ENCODE peak calls at places on chromosomes 7 and 10, in four cellular contexts. One of them, this sample, is unnamed.

GRCh38 chr7:2478387-2478760 is 2.2 kb upstream of the GRIFIN start:
- DNase-seq in H1: no peak
- DNase-seq in GM12878: no peak
- DNase-seq in HepG2: no peak
- DNase-seq in this sample: no peak

GRCh38 chr7:8176370-8177081 is 85.4 kb downstream of the ICA1 start:
- DNase-seq in H1: no peak
- DNase-seq in GM12878: peak; percentile 96
- DNase-seq in HepG2: no peak
- DNase-seq in this sample: no peak

GRCh38 chr7:135253851-135254815 is 20.5 kb downstream of the STRA8 start:
- DNase-seq in H1: no peak
- DNase-seq in GM12878: no peak
- DNase-seq in HepG2: peak; percentile 50
- DNase-seq in this sample: no peak

GRCh38 chr7:84042110-84042539 is 152.5 kb downstream of the SEMA3A start:
- DNase-seq in H1: no peak
- DNase-seq in GM12878: no peak
- DNase-seq in HepG2: no peak
- DNase-seq in this sample: no peak

GRCh38 chr10:52950578-52950977 is 178.0 kb upstream of the MBL2 start:
- DNase-seq in H1: no peak
- DNase-seq in GM12878: no peak
- DNase-seq in HepG2: peak; percentile 7
- DNase-seq in this sample: no peak

GRCh38 chr7:98399903-98400537 is 870 bp downstream of the BAIAP2L1 start:
- DNase-seq in H1: no peak
- DNase-seq in GM12878: no peak
- DNase-seq in HepG2: no peak
- DNase-seq in this sample: no peak

GRCh38 chr10:10138685-10139084 is 879.0 kb upstream of the CELF2 start:
- DNase-seq in H1: no peak
- DNase-seq in GM12878: no peak
- DNase-seq in HepG2: no peak
- DNase-seq in this sample: no peak

GRCh38 chr10:91190388-91190870 is 30.0 kb upstream of the PCGF5 start:
- DNase-seq in H1: no peak
- DNase-seq in GM12878: no peak
- DNase-seq in HepG2: no peak
- DNase-seq in this sample: no peak

GRCh38 chr7:94580601-94581000 is 71.0 kb downstream of the CASD1 start:
- DNase-seq in H1: no peak
- DNase-seq in GM12878: no peak
- DNase-seq in HepG2: peak; percentile 93
- DNase-seq in this sample: no peak

GRCh38 chr10:90204956-90205695 is 503.7 kb downstream of the KIF20B start:
- DNase-seq in H1: no peak
- DNase-seq in GM12878: no peak
- DNase-seq in HepG2: no peak
- DNase-seq in this sample: no peak

GRCh38 chr7:10085231-10085630 is 888.4 kb upstream of the PHF14 start:
- DNase-seq in H1: no peak
- DNase-seq in GM12878: no peak
- DNase-seq in HepG2: no peak
- DNase-seq in this sample: no peak

GRCh38 chr10:74909665-74910064 is 83.3 kb downstream of the KAT6B start:
- DNase-seq in H1: no peak
- DNase-seq in GM12878: no peak
- DNase-seq in HepG2: no peak
- DNase-seq in this sample: no peak

GRCh38 chr10:123614888-123615287 is 51.3 kb upstream of the GPR26 start:
- DNase-seq in H1: peak; percentile 66
- DNase-seq in GM12878: no peak
- DNase-seq in HepG2: peak; percentile 35
- DNase-seq in this sample: peak; percentile 80

GRCh38 chr10:102492983-102493382 is 9.5 kb downstream of the ACTR1A start:
- DNase-seq in H1: no peak
- DNase-seq in GM12878: no peak
- DNase-seq in HepG2: no peak
- DNase-seq in this sample: no peak

GRCh38 chr7:151570366-151570915 is 50.7 kb upstream of the RHEB start:
- DNase-seq in H1: no peak
- DNase-seq in GM12878: no peak
- DNase-seq in HepG2: no peak
- DNase-seq in this sample: no peak

GRCh38 chr7:2522780-2523433 is 3.3 kb downstream of the LFNG start:
- DNase-seq in H1: no peak
- DNase-seq in GM12878: no peak
- DNase-seq in HepG2: peak; percentile 71
- DNase-seq in this sample: peak; percentile 88

GRCh38 chr7:128351296-128352123 is 7.8 kb upstream of the RBM28 start:
- DNase-seq in H1: no peak
- DNase-seq in GM12878: no peak
- DNase-seq in HepG2: no peak
- DNase-seq in this sample: no peak

GRCh38 chr10:88971668-88972067 is 18.9 kb upstream of the FAS start:
- DNase-seq in H1: no peak
- DNase-seq in GM12878: no peak
- DNase-seq in HepG2: no peak
- DNase-seq in this sample: no peak

DNA sequence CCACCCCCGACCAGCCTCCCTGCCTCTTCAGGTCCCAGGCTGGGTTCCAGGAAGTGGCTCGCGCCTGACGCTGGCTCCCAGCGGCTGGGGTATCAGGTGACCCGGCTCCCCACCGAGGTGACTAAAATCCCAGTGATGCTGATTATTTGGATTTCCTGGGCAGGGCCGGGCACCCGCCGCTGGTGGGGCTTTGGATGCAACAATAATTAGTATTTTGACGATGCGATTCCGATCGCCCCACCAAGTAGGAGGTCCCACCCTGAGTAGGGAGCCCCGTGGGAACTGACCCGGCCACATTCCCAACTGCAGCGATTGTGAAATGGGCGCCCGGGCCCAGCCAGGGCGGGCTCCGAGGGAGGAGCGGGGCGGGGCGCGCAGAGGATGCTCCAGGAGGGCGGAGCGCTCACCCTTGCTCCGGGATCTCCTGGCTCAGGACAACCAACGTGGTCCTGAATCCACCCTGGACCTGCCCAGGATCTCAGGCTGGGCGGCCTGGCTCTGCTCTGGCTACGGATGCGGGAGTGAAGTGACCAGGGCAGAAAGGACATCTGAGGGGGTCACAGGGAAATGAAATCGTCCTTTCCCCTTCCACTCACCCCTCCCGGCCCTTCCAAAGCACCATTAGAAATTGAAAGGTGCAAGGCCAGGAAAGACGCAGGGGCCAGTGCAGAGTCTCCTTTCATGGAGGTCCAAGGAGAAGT is 32.6 kb downstream of the DUSP5 start:
- DNase-seq in H1: peak; percentile 54
- DNase-seq in GM12878: no peak
- DNase-seq in HepG2: peak; percentile 16
- DNase-seq in this sample: peak; percentile 40
- H3K4me3 ChIP-seq in H1: peak overlapping the region; percentile 27
- H3K4me3 ChIP-seq in GM12878: peak overlapping the region; percentile 30
- H3K4me3 ChIP-seq in HepG2: no peak overlapping the region
- H3K4me3 ChIP-seq in this sample: peak overlapping the region; percentile 19

DNA sequence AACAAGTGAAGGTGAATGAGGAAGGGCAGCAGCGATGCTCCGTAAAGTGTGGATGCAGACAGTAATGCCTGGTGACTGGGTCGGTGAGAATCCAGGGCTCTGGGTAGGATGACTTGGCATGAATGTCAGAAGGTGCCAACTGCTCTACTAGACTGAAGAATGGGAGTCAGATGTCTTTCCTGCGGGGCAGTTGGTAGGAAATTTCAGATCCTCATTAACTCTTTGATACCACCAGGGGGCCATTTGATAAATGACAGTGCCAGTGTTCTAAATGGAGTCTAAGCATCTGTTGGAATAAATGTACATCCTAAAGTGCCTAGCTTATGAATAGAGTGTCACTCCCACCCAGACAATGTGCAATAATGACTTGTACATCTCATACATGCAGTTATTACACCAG is 462.0 kb downstream of the GRM8 start:
- DNase-seq in H1: no peak
- DNase-seq in GM12878: no peak
- DNase-seq in HepG2: no peak
- DNase-seq in this sample: no peak
- TF ChIP-seq SUZ12 in H1: no peak
- TF ChIP-seq SUZ12 in GM12878: no peak
- TF ChIP-seq SUZ12 in HepG2: no peak
- TF ChIP-seq SUZ12 in this sample: no peak

DNA sequence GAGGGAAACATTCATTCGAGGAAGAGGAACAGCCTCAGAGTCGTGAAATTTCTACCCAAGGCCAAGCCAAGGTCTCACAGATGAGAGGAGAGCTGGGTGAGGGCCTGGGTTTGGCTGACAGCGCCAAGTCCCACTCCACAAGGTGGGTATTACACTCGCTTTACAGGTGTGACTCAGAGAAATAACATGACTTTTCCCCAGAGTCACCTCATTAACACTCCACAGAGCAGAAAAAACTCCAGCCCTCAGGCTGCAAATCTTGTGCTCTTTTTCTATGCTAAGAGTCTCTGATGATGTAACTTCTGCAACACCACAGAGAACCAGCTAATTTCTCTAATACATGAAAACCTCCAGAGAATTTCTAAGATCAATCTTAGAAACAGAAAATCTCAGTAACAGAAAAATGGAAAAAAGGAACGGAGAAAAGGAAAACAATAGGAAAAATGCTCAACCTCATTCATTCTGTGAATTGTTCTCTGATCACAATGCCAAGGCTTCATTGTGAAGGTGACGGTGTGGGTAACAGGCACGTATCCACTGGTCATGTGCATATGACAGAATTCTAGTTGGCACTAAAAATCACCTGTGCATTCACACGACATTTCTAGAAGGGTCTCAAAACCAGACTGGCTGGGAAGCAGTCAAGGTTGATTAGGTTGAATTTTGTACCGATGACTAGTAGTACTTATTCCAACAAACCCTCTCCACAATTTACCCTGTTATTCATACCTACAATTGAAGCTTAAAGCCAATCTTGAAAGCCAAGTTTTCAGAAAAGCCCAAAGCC is 20.3 kb downstream of the YWHAG start:
- DNase-seq in H1: no peak
- DNase-seq in GM12878: no peak
- DNase-seq in HepG2: no peak
- DNase-seq in this sample: no peak
- H3K4me1 ChIP-seq in H1: peaks cover 2% of the 10 kb centered on the region
- H3K4me1 ChIP-seq in GM12878: no peaks in the 10 kb centered on the region
- H3K4me1 ChIP-seq in HepG2: peaks cover 38% of the 10 kb centered on the region
- H3K4me1 ChIP-seq in this sample: peaks cover 5% of the 10 kb centered on the region

GRCh38 chr10:99976886-99977391 is 32.8 kb downstream of the DNMBP start:
- DNase-seq in H1: no peak
- DNase-seq in GM12878: no peak
- DNase-seq in HepG2: no peak
- DNase-seq in this sample: no peak
- H3K4me3 ChIP-seq in H1: no peak overlapping the region
- H3K4me3 ChIP-seq in GM12878: no peak overlapping the region
- H3K4me3 ChIP-seq in HepG2: no peak overlapping the region
- H3K4me3 ChIP-seq in this sample: no peak overlapping the region

This sample was measured in NT2/D1.